ENCODE peak calls at places on chromosomes 7 and 10, in five cellular contexts. N is K562, Q is GM12878, D is H1, H is HepG2. X is an unnamed sample.

GRCh38 chr7:20310963-20311742 is 19.5 kb upstream of the ITGB8 start:
- DNase-seq in D (no peak), Q (peak), H (peak), N (peak), X (peak)

GRCh38 chr7:158439035-158439434 is 148.6 kb downstream of the PTPRN2 start:
- DNase-seq in N (no peak), D (no peak), H (no peak), Q (no peak), X (no peak)

GRCh38 chr10:8064436-8064835 is 9.9 kb downstream of the GATA3 start:
- DNase-seq in D (no peak), H (no peak), N (no peak), Q (no peak), X (no peak)

GRCh38 chr7:51214098-51214497 is 102.5 kb downstream of the COBL start:
- DNase-seq in N (no peak), H (no peak), D (no peak), Q (no peak), X (no peak)

GRCh38 chr10:114429581-114430335 is 25.5 kb upstream of the AFAP1L2 start:
- DNase-seq in D (no peak), H (no peak), Q (no peak), N (no peak), X (no peak)

GRCh38 chr7:94250124-94250523 is 144.6 kb upstream of the COL1A2 start:
- DNase-seq in N (no peak), D (no peak), H (no peak), Q (no peak), X (no peak)

GRCh38 chr7:153523320-153524015 is 528.7 kb upstream of the DPP6 start:
- DNase-seq in H (no peak), D (no peak), Q (no peak), N (no peak), X (no peak)

GRCh38 chr7:95646350-95646749 is 50.0 kb upstream of the PDK4 start:
- DNase-seq in Q (no peak), H (no peak), N (no peak), D (no peak), X (no peak)

GRCh38 chr10:126840736-126841135 is 64.5 kb upstream of the DOCK1 start:
- DNase-seq in Q (no peak), N (no peak), D (no peak), H (no peak), X (no peak)

GRCh38 chr7:24549961-24550360 is 23.3 kb upstream of the PALS2 start:
- DNase-seq in Q (no peak), H (no peak), D (no peak), N (no peak), X (no peak)

GRCh38 chr10:97131702-97132101 is 54.1 kb downstream of the SLIT1 start:
- DNase-seq in Q (no peak), N (no peak), H (no peak), D (no peak), X (no peak)

GRCh38 chr7:10950494-10950893 is 23.2 kb upstream of the PHF14 start:
- DNase-seq in H (peak), D (no peak), Q (no peak), N (no peak), X (no peak)

GRCh38 chr7:50197547-50197946 is 104.5 kb upstream of the ZPBP start:
- DNase-seq in D (peak), H (peak), N (peak), Q (peak), X (no peak)

GRCh38 chr7:84100866-84101265 is 93.7 kb downstream of the SEMA3A start:
- DNase-seq in Q (no peak), N (no peak), H (no peak), D (no peak), X (peak)

GRCh38 chr7:116393654-116394053 is 105.9 kb upstream of the CAV2 start:
- DNase-seq in H (no peak), Q (no peak), D (no peak), N (no peak), X (no peak)

GRCh38 chr7:16669581-16669980 is 23.6 kb downstream of the BZW2 start:
- DNase-seq in N (no peak), D (no peak), Q (no peak), H (no peak), X (no peak)

GRCh38 chr10:65291276-65291675 is 1634.6 kb upstream of the LRRTM3 start:
- DNase-seq in Q (no peak), N (no peak), H (no peak), D (no peak), X (no peak)

GRCh38 chr10:117609095-117609821 is 66.7 kb downstream of the EMX2 start:
- DNase-seq in N (no peak), D (no peak), Q (no peak), H (peak), X (peak)

GRCh38 chr7:2129376-2130375 is 103.1 kb downstream of the MAD1L1 start:
- DNase-seq in D (no peak), N (no peak), H (no peak), Q (no peak), X (no peak)

GRCh38 chr10:79270471-79271246 is 76.6 kb upstream of the PPIF start:
- DNase-seq in H (no peak), N (peak), D (no peak), Q (no peak), X (no peak)

GRCh38 chr7:476736-477360 is 42.8 kb downstream of the PDGFA start:
- DNase-seq in D (peak), N (no peak), H (no peak), Q (no peak), X (no peak)

GRCh38 chr10:50554995-50555568 is 68.7 kb downstream of the SGMS1 start:
- DNase-seq in H (no peak), D (no peak), Q (no peak), N (peak), X (no peak)

DNA sequence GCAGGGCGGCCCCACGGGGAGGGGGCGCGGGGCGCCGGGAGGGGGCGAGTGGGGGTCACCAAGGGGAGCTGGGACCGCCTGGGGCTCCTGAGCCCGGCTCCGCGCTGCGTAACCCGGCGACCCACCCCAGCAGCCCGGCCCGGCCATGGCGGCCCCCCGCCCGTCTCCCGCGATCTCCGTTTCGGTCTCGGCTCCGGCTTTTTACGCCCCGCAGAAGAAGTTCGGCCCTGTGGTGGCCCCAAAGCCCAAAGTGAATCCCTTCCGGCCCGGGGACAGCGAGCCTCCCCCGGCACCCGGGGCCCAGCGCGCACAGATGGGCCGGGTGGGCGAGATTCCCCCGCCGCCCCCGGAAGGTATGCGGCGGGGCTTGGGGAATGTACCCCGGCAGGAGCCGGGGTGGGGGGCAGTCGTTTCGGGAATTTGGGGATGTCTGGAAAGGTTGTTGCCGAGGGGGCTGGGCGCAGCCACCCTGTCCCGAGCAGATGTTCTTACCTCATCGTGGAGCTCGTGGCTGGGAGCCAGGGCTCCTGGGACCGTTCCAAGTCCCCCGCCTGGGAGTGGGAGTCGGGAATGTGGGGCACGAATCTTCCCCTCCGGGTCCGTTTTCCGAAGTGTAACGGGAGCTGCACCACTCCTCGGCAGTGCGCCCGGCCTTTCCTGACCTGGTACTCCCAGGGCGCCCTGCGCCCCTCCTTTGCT is 431 bp downstream of the ZYX start:
- DNase-seq in D (no peak), Q (no peak), H (no peak), N (peak), X (peak)
- TF ChIP-seq MAX in D (no peak), Q (no peak), H (no peak), N (no peak), X (no peak)

GRCh38 chr10:21526184-21526951 is 886 bp upstream of the SKIDA1 start:
- DNase-seq in H (peak), Q (no peak), N (peak), D (peak), X (peak)

GRCh38 chr10:21524131-21524525 is 1.4 kb downstream of the SKIDA1 start:
- DNase-seq in D (no peak), N (no peak), Q (no peak), H (no peak), X (no peak)

GRCh38 chr10:21524526-21525366 is 736 bp downstream of the SKIDA1 start:
- DNase-seq in Q (no peak), H (peak), D (peak), N (peak), X (peak)

GRCh38 chr10:21526952-21527633 is 1.6 kb upstream of the SKIDA1 start:
- DNase-seq in D (peak), H (peak), N (peak), Q (no peak), X (no peak)

DNA sequence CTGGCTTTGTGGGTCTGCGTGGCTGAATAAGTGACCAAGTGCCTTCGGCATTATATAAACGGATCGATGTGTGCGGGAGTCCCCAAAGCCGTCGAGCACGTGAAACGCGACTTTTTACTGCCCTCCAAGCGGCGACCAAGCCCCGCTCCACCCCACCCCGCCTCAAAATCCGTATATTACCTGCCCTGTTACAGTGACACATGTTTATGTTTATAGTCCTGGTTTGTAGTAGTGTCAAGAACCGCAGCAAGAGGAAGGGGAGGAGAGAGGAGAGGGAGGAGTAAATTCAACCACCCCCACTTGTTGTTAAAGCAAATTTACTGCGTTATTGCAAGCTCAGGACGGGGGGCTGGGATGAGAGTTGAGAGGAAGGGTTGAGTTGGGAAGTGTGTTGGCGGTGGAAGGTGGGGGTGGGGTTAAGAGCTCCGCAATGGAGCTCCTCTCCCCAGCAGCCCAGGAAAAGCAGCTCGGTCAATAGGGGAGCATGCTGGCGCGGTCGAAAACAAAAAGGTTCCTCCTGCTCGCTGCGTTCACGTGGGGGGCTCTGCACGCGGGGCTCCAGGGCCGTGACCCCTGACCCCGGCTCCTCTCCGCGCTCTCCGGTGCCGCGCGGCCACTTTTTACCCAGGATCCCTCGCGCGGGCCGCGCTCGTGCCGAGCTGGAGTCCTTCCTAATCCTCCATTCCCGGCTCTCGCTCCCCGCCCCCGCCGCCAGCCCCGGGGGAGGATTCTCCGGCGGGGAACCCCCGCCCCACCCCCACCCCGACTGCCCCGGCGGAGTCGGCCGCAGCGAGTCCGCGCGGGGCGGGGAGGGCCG is at the start of gene SKIDA1:
- DNase-seq in D (peak), H (peak), Q (no peak), N (peak), X (peak)
- TF ChIP-seq POLR2A in D (peak), H (peak), Q (no peak), N (peak), X (peak)

DNA sequence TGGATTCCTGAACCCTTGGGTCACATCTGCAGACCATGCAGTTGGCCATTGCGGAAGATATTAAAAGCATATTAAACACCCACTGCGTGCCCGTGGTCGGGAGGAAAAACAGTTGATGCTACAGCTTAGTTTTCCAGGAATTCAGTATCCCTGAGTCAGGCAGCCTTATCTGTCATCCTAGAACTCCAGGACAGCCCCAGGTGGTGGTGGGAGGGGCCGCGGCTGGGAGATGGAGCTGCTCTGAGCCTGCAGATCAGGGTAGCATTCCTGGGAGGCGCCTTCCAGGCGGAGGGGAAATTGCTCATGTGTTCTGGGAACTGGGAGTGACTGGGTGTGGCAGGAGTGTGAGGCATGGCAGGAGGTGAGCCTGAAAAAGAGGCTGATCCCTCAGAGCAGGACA is 222.9 kb upstream of the SH2B2 start:
- DNase-seq in H (no peak), Q (no peak), D (peak), N (peak), X (peak)
- TF ChIP-seq CHD2 in H (no peak), Q (no peak), D (no peak), N (no peak), X (no peak)

DNA sequence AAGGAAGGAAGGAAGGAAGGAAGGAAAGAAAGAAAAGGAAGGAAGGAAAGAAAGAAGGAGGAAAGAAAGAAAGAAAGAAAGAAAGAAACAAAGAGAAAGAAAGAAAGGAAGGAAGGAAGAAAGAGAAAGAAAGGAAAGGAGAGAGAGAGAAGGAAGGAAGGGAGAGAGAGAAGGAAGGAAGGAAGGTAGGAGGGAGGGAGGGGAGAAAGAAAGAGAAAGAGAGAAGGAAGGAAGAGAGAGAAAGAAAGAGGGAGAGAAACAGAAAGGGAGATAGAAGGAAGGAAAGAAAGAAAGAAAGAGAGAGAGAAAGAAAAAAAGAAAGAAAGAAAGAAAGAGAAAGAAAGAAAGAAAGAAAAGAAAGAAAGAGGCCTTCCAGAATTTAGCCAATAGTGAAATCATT is 204.9 kb downstream of the DGKB start:
- DNase-seq in Q (no peak), N (no peak), H (no peak), D (no peak), X (no peak)
- TF ChIP-seq MAX in Q (no peak), N (no peak), H (no peak), D (no peak), X (no peak)

GRCh38 chr7:131521651-131522163 is 34.7 kb downstream of the PODXL start:
- DNase-seq in N (no peak), H (no peak), D (no peak), Q (no peak), X (peak)
- TF ChIP-seq POLR2A in N (no peak), H (no peak), D (no peak), Q (no peak), X (no peak)

DNA sequence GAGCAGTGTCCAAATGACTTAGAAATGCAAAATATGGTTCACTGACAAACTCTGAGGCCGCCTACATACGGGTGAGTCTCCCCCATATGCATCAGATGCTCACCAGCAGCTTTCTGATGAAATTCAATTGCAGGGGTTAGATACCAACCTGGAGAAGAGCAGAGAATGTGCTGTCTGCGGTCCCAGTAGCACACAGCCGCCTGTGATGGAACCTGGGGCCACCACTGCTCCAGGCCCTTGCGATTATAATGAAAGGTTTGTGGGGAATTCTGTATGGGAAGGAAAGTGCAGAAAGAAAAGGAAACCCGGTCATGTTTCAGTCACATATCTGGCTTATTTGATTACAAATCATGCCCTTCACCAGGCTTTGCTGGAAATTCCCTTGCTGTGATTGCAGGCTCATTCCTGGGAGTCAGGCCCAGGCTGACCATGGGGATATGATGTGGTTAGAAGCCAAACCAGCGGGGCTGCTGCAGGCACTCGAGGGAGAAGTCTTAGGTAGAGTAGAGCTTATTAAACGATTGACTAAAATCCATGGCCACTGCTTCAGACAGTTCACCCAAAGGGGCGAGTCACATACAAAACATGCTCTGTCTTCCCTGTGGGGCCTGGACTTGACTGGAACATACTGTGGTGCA is 16.4 kb downstream of the PKD1L1 start:
- DNase-seq in H (no peak), Q (no peak), D (no peak), N (no peak), X (no peak)
- TF ChIP-seq CHD2 in H (no peak), Q (no peak), D (no peak), N (no peak), X (no peak)

GRCh38 chr10:44030132-44030531 is 354.8 kb downstream of the CXCL12 start:
- DNase-seq in Q (no peak), H (no peak), N (peak), D (peak), X (no peak)
- TF ChIP-seq MAX in Q (no peak), H (no peak), N (no peak), D (peak), X (no peak)

DNA sequence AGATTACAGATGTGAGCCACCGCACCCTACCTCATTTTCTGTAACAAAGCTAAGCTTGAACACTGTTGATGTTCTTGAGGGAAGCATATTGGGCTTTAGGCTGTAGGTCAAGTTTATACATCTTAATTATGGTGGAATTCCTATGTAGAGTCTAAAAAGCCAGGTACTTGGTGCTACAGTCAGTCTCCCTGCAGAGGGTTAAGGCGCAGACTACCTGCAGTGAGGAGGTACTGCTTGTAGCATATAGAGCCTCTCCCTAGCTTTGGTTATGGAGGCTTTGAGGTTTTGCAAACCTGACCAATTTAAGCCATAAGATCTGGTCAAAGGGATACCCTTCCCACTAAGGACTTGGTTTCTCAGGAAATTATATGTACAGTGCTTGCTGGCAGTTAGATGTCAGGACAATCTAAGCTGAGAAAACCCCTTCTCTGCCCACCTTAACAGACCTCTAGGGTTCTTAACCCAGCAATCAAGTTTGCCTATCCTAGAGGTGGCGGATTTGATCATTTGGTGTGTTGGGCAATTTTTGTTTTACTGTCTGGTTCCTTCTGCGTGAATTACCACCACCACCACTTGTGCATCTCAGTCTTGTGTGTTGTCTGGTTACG is 6.0 kb downstream of the PPIA start:
- DNase-seq in D (no peak), H (no peak), Q (no peak), N (no peak), X (no peak)
- TF ChIP-seq POLR2A in D (peak), H (peak), Q (no peak), N (peak), X (no peak)

X was measured in A549.